ENCODE peak calls at places on chromosomes 2 and 18, in seven cellular contexts. One of them, this sample, is unnamed.

GRCh38 chr2:190150413-190150812 is 87.9 kb upstream of the MSTN start:
- DNase-seq in SW 1271: no peak
- DNase-seq in caudate nucleus: no peak
- DNase-seq in activated CD4-positive, alpha-beta memory T cell treated with anti-CD3 and anti-CD28 coated beads, Interleukin-2, amount 10 ng/mL, durations not matched to agents 7 days and 5 days: no peak
- DNase-seq in foreskin fibroblast: no peak
- DNase-seq in neural crest cell: no peak
- DNase-seq in neuronal stem cell: no peak
- DNase-seq in this sample: no peak

GRCh38 chr2:207227062-207227748 is 61.5 kb upstream of the KLF7 start:
- DNase-seq in SW 1271: no peak
- DNase-seq in caudate nucleus: peak; percentile 75
- DNase-seq in activated CD4-positive, alpha-beta memory T cell treated with anti-CD3 and anti-CD28 coated beads, Interleukin-2, amount 10 ng/mL, durations not matched to agents 7 days and 5 days: no peak
- DNase-seq in foreskin fibroblast: no peak
- DNase-seq in neural crest cell: peak; percentile 15
- DNase-seq in neuronal stem cell: peak; percentile 58
- DNase-seq in this sample: no peak

GRCh38 chr18:72161686-72162085 is 382.5 kb downstream of the CBLN2 start:
- DNase-seq in SW 1271: no peak
- DNase-seq in caudate nucleus: no peak
- DNase-seq in activated CD4-positive, alpha-beta memory T cell treated with anti-CD3 and anti-CD28 coated beads, Interleukin-2, amount 10 ng/mL, durations not matched to agents 7 days and 5 days: no peak
- DNase-seq in foreskin fibroblast: peak; percentile 54
- DNase-seq in neural crest cell: no peak
- DNase-seq in neuronal stem cell: no peak
- DNase-seq in this sample: no peak

GRCh38 chr2:139353874-139354273 is 573.7 kb upstream of the NXPH2 start:
- DNase-seq in SW 1271: no peak
- DNase-seq in caudate nucleus: no peak
- DNase-seq in activated CD4-positive, alpha-beta memory T cell treated with anti-CD3 and anti-CD28 coated beads, Interleukin-2, amount 10 ng/mL, durations not matched to agents 7 days and 5 days: no peak
- DNase-seq in foreskin fibroblast: no peak
- DNase-seq in neural crest cell: no peak
- DNase-seq in neuronal stem cell: no peak
- DNase-seq in this sample: no peak

GRCh38 chr2:152864601-152865000 is 146.2 kb downstream of the ARL6IP6 start:
- DNase-seq in SW 1271: no peak
- DNase-seq in caudate nucleus: no peak
- DNase-seq in activated CD4-positive, alpha-beta memory T cell treated with anti-CD3 and anti-CD28 coated beads, Interleukin-2, amount 10 ng/mL, durations not matched to agents 7 days and 5 days: no peak
- DNase-seq in foreskin fibroblast: no peak
- DNase-seq in neural crest cell: no peak
- DNase-seq in neuronal stem cell: no peak
- DNase-seq in this sample: no peak

GRCh38 chr2:11215407-11215806 is 60.1 kb downstream of the SLC66A3 start:
- DNase-seq in SW 1271: no peak
- DNase-seq in caudate nucleus: no peak
- DNase-seq in activated CD4-positive, alpha-beta memory T cell treated with anti-CD3 and anti-CD28 coated beads, Interleukin-2, amount 10 ng/mL, durations not matched to agents 7 days and 5 days: no peak
- DNase-seq in foreskin fibroblast: no peak
- DNase-seq in neural crest cell: no peak
- DNase-seq in neuronal stem cell: no peak
- DNase-seq in this sample: no peak

GRCh38 chr2:172087191-172087779 is 2.0 kb downstream of the DLX1 start:
- DNase-seq in SW 1271: no peak
- DNase-seq in caudate nucleus: no peak
- DNase-seq in activated CD4-positive, alpha-beta memory T cell treated with anti-CD3 and anti-CD28 coated beads, Interleukin-2, amount 10 ng/mL, durations not matched to agents 7 days and 5 days: no peak
- DNase-seq in foreskin fibroblast: peak; percentile 33
- DNase-seq in neural crest cell: peak; percentile 12
- DNase-seq in neuronal stem cell: no peak
- DNase-seq in this sample: no peak

GRCh38 chr18:56672981-56673380 is 21.8 kb downstream of the WDR7 start:
- DNase-seq in SW 1271: no peak
- DNase-seq in caudate nucleus: no peak
- DNase-seq in activated CD4-positive, alpha-beta memory T cell treated with anti-CD3 and anti-CD28 coated beads, Interleukin-2, amount 10 ng/mL, durations not matched to agents 7 days and 5 days: no peak
- DNase-seq in foreskin fibroblast: no peak
- DNase-seq in neural crest cell: no peak
- DNase-seq in neuronal stem cell: no peak
- DNase-seq in this sample: no peak

GRCh38 chr18:45482286-45482685 is 133.0 kb upstream of the SLC14A2 start:
- DNase-seq in SW 1271: no peak
- DNase-seq in caudate nucleus: no peak
- DNase-seq in activated CD4-positive, alpha-beta memory T cell treated with anti-CD3 and anti-CD28 coated beads, Interleukin-2, amount 10 ng/mL, durations not matched to agents 7 days and 5 days: no peak
- DNase-seq in foreskin fibroblast: no peak
- DNase-seq in neural crest cell: no peak
- DNase-seq in neuronal stem cell: no peak
- DNase-seq in this sample: no peak